ENCODE peak calls at places on chromosomes 16 and 17, in four cellular contexts. One of them, this sample, is unnamed.
A peak's percentile ranks its signal among the peaks of the same experiment; 100 is the strongest.

GRCh38 chr17:279356-279755 is 73.3 kb downstream of the RPH3AL start:
- DNase-seq in GM12878: no peak
- DNase-seq in K562: no peak
- DNase-seq in HepG2: no peak
- DNase-seq in this sample: no peak

GRCh38 chr17:47222032-47222431 is 12.9 kb downstream of the MYL4 start:
- DNase-seq in K562: no peak
- DNase-seq in GM12878: no peak
- DNase-seq in HepG2: no peak
- DNase-seq in this sample: no peak

GRCh38 chr17:71237903-71238538 is 882.8 kb upstream of the SOX9 start:
- DNase-seq in K562: no peak
- DNase-seq in GM12878: no peak
- DNase-seq in HepG2: no peak
- DNase-seq in this sample: peak; percentile 28

GRCh38 chr17:41800601-41801373 is 11.0 kb downstream of the P3H4 start:
- DNase-seq in GM12878: no peak
- DNase-seq in K562: peak; percentile 80
- DNase-seq in HepG2: peak; percentile 86
- DNase-seq in this sample: no peak

GRCh38 chr16:54412777-54413455 is 126.3 kb upstream of the IRX3 start:
- DNase-seq in GM12878: no peak
- DNase-seq in HepG2: no peak
- DNase-seq in K562: no peak
- DNase-seq in this sample: no peak

GRCh38 chr16:66146689-66147330 is 219.7 kb upstream of the CDH5 start:
- DNase-seq in HepG2: no peak
- DNase-seq in GM12878: no peak
- DNase-seq in K562: no peak
- DNase-seq in this sample: no peak

GRCh38 chr16:1296688-1297412 is 12.6 kb upstream of the UBE2I start:
- DNase-seq in HepG2: peak; percentile 87
- DNase-seq in GM12878: no peak
- DNase-seq in K562: no peak
- DNase-seq in this sample: no peak

GRCh38 chr17:77657821-77658220 is 300.7 kb upstream of the TNRC6C start:
- DNase-seq in HepG2: no peak
- DNase-seq in K562: no peak
- DNase-seq in GM12878: no peak
- DNase-seq in this sample: no peak

GRCh38 chr17:56699186-56699895 is 105.8 kb downstream of the NOG start:
- DNase-seq in GM12878: no peak
- DNase-seq in K562: no peak
- DNase-seq in HepG2: no peak
- DNase-seq in this sample: peak; percentile 20

GRCh38 chr16:89507834-89508590 is at the start of gene SPG7:
- DNase-seq in GM12878: peak; percentile 51
- DNase-seq in K562: peak; percentile 95
- DNase-seq in HepG2: peak; percentile 75
- DNase-seq in this sample: peak; percentile 96

GRCh38 chr16:56608876-56609462 is 585 bp downstream of the MT2A start:
- DNase-seq in K562: no peak
- DNase-seq in HepG2: no peak
- DNase-seq in GM12878: no peak
- DNase-seq in this sample: no peak

GRCh38 chr16:57345666-57346204 is 12.8 kb upstream of the CCL22 start:
- DNase-seq in GM12878: no peak
- DNase-seq in HepG2: no peak
- DNase-seq in K562: no peak
- DNase-seq in this sample: no peak

GRCh38 chr16:13013043-13013442 is 111.6 kb downstream of the SHISA9 start:
- DNase-seq in HepG2: no peak
- DNase-seq in K562: no peak
- DNase-seq in GM12878: no peak
- DNase-seq in this sample: no peak

GRCh38 chr17:74176546-74177001 is 26.9 kb upstream of the RPL38 start:
- DNase-seq in HepG2: peak; percentile 60
- DNase-seq in GM12878: no peak
- DNase-seq in K562: peak; percentile 71
- DNase-seq in this sample: peak; percentile 81

GRCh38 chr17:1714980-1715802 is 5.0 kb upstream of the TLCD2 start:
- DNase-seq in GM12878: no peak
- DNase-seq in K562: peak; percentile 61
- DNase-seq in HepG2: peak; percentile 84
- DNase-seq in this sample: no peak

GRCh38 chr17:48374650-48375230 is 55.3 kb downstream of the SKAP1 start:
- DNase-seq in HepG2: peak; percentile 49
- DNase-seq in GM12878: no peak
- DNase-seq in K562: peak; percentile 58
- DNase-seq in this sample: peak; percentile 73

GRCh38 chr16:66264311-66265105 is 102.0 kb upstream of the CDH5 start:
- DNase-seq in K562: no peak
- DNase-seq in GM12878: no peak
- DNase-seq in HepG2: no peak
- DNase-seq in this sample: no peak

GRCh38 chr17:71963341-71963740 is 157.5 kb upstream of the SOX9 start:
- DNase-seq in HepG2: no peak
- DNase-seq in K562: no peak
- DNase-seq in GM12878: no peak
- DNase-seq in this sample: no peak

GRCh38 chr16:70804153-70804728 is 3.3 kb upstream of the VAC14 start:
- DNase-seq in HepG2: no peak
- DNase-seq in GM12878: no peak
- DNase-seq in K562: no peak
- DNase-seq in this sample: no peak

GRCh38 chr17:35788504-35788998 is 6.9 kb downstream of the MMP28 start:
- DNase-seq in GM12878: no peak
- DNase-seq in HepG2: no peak
- DNase-seq in K562: peak; percentile 8
- DNase-seq in this sample: no peak

GRCh38 chr17:35790826-35791225 is 4.6 kb downstream of the MMP28 start:
- DNase-seq in GM12878: no peak
- DNase-seq in HepG2: no peak
- DNase-seq in K562: no peak
- DNase-seq in this sample: no peak

GRCh38 chr17:35791681-35792350 is 3.6 kb downstream of the MMP28 start:
- DNase-seq in K562: no peak
- DNase-seq in HepG2: no peak
- DNase-seq in GM12878: no peak
- DNase-seq in this sample: no peak

GRCh38 chr17:35786941-35787432 is 8.5 kb downstream of the MMP28 start:
- DNase-seq in HepG2: no peak
- DNase-seq in GM12878: no peak
- DNase-seq in K562: no peak
- DNase-seq in this sample: no peak

DNA sequence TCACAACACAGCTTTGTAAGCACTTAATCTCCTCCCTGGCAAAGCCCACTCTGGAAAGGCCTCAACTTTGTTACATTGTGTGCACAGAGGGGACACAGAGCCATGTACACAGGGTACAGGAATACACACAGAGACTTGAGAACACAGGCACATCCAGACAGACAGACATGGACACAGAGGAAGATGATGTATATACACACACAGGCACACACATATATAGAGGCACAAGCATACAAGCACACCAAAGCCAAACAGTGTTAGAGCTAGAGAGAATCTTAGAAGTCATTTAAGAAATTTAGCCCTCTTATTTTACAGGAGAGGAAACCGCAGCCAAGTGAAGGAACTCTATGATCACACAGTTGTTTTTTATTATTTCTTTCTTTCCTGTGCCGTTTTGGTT is 6.4 kb downstream of the MMP28 start:
- DNase-seq in HepG2: no peak
- DNase-seq in K562: no peak
- DNase-seq in GM12878: no peak
- DNase-seq in this sample: no peak
- TF ChIP-seq TARDBP in HepG2: no peak
- TF ChIP-seq TARDBP in K562: no peak
- TF ChIP-seq TARDBP in GM12878: no peak
- TF ChIP-seq TARDBP in this sample: no peak

DNA sequence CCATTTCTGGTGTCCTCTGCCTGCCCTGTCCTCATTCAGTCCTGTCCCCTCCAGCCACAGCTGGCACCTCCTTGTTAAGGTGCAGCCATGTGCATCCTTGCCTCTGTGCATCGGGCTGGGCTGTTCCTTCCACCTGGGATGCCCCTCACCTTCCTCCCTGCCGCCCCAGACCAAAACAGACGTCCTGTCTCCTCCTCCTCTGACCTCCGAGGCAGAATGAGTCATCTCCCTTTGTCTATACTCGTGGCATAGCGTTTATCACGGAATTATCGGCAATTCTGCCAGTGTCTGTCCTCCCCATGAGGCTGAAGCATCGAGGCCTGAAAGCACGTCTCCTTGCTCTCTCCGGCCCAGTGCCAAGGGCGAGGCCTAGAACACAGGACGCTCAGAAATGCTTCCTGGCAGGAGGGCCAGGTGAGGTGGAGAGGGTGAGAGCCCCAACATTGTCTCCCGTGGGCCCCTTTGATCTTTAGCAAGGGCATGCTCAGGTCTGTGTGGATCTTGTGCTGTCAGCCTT is 4.6 kb downstream of the RAI1 start:
- DNase-seq in HepG2: no peak
- DNase-seq in GM12878: no peak
- DNase-seq in K562: no peak
- DNase-seq in this sample: no peak
- TF ChIP-seq TARDBP in HepG2: no peak
- TF ChIP-seq TARDBP in GM12878: no peak
- TF ChIP-seq TARDBP in K562: no peak
- TF ChIP-seq TARDBP in this sample: no peak

GRCh38 chr17:17108681-17109049 is 66.4 kb downstream of the MPRIP start:
- DNase-seq in K562: no peak
- DNase-seq in HepG2: no peak
- DNase-seq in GM12878: no peak
- DNase-seq in this sample: no peak
- TF ChIP-seq TARDBP in K562: no peak
- TF ChIP-seq TARDBP in HepG2: no peak
- TF ChIP-seq TARDBP in GM12878: no peak
- TF ChIP-seq TARDBP in this sample: no peak

GRCh38 chr17:43175213-43176118 is 4.5 kb downstream of the NBR1 start:
- DNase-seq in HepG2: peak; percentile 67
- DNase-seq in GM12878: no peak
- DNase-seq in K562: no peak
- DNase-seq in this sample: no peak
- TF ChIP-seq TARDBP in HepG2: no peak
- TF ChIP-seq TARDBP in GM12878: no peak
- TF ChIP-seq TARDBP in K562: no peak
- TF ChIP-seq TARDBP in this sample: no peak

DNA sequence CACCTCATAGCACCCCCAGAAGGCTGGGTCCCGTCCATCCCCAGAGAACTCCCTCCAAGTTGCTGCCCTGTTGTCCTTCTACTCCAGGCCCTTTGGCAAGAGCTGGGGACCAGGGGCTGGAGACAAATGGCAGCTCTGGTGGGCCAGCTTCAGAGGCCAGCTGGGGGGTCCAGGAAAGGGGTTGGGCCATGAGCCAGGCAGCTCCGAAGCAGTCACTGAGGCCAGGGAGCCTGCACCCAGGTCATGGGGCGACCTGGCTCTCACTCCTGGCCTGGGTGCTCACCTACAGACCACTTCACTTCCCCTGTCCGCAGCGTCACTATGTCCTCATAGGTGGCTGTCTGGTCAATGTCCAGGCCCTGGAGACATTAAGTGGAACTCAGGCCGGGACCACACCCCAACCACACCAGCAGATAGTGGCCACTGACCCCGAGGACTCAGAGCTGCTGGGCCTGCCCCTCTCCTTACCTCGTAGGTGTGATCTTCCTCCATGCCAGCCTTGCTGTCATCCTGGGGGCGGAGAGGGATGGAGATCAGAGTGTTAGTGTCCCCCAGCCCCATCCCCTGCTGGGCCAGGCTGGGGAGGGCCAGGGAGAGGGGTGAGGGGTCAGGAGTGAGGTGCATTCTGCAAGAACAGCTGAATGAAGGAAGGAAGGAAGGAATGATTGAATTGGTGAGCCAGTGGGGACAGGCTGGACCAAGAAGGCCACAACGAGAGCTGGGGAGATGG is 3.0 kb downstream of the CD79B start:
- DNase-seq in GM12878: no peak
- DNase-seq in K562: no peak
- DNase-seq in HepG2: no peak
- DNase-seq in this sample: no peak
- TF ChIP-seq TARDBP in GM12878: no peak
- TF ChIP-seq TARDBP in K562: no peak
- TF ChIP-seq TARDBP in HepG2: no peak
- TF ChIP-seq TARDBP in this sample: no peak

DNA sequence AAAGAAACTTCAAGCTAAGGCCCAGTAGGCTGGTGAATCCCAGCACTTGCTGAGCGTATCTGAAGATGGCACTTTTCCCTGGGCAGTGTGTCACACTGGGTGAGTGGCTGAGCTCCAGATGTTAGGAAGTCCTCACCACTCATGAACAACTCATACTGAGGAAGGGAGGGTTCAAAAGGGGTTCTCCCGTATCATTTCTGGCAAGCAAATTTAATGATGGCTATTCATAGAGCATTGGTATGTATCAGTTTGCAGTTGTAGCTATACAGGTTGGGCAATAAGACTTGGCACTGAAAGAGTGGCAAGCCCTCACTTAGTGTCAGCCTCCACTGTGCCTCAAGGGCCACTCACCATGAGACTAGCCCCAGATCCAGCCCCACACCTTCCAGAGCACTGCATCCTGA is 10.7 kb downstream of the GFOD2 start:
- DNase-seq in GM12878: no peak
- DNase-seq in HepG2: no peak
- DNase-seq in K562: no peak
- DNase-seq in this sample: no peak
- TF ChIP-seq TARDBP in GM12878: no peak
- TF ChIP-seq TARDBP in HepG2: no peak
- TF ChIP-seq TARDBP in K562: no peak
- TF ChIP-seq TARDBP in this sample: no peak

This sample was measured in HEK293T.